ENCODE peak calls at places on chromosomes 2 and 18, in six cellular contexts. One of them, this sample, is unnamed.
A peak's percentile ranks its signal among the peaks of the same experiment; 100 is the strongest.

GRCh38 chr18:48302736-48303135 is 106.4 kb downstream of the ZBTB7C start:
- DNase-seq in left ventricle myocardium superior: no peak
- DNase-seq in NCI-H748 treated with DMSO at 0.1 percent for 48 hours: no peak
- DNase-seq in activated T-cell treated with anti-CD3 and anti-CD28 coated beads, Interleukin-2, amount 50 U/mL, for 1 hour: no peak
- DNase-seq in Caki2: no peak
- DNase-seq in cerebellar nuclear complex: no peak
- DNase-seq in this sample: no peak

GRCh38 chr2:38581193-38582147 is 21.3 kb downstream of the HNRNPLL start:
- DNase-seq in cerebellar nuclear complex: peak; percentile 35
- DNase-seq in left ventricle myocardium superior: peak; percentile 39
- DNase-seq in Caki2: peak; percentile 65
- DNase-seq in activated T-cell treated with anti-CD3 and anti-CD28 coated beads, Interleukin-2, amount 50 U/mL, for 1 hour: peak; percentile 42
- DNase-seq in NCI-H748 treated with DMSO at 0.1 percent for 48 hours: peak; percentile 43
- DNase-seq in this sample: peak; percentile 59

GRCh38 chr2:122323927-122324326 is 568.5 kb downstream of the TSN start:
- DNase-seq in NCI-H748 treated with DMSO at 0.1 percent for 48 hours: no peak
- DNase-seq in Caki2: no peak
- DNase-seq in activated T-cell treated with anti-CD3 and anti-CD28 coated beads, Interleukin-2, amount 50 U/mL, for 1 hour: no peak
- DNase-seq in cerebellar nuclear complex: no peak
- DNase-seq in left ventricle myocardium superior: no peak
- DNase-seq in this sample: no peak

GRCh38 chr2:109452318-109453305 is 161.2 kb downstream of the SEPTIN10 start:
- DNase-seq in Caki2: no peak
- DNase-seq in NCI-H748 treated with DMSO at 0.1 percent for 48 hours: no peak
- DNase-seq in left ventricle myocardium superior: no peak
- DNase-seq in activated T-cell treated with anti-CD3 and anti-CD28 coated beads, Interleukin-2, amount 50 U/mL, for 1 hour: no peak
- DNase-seq in cerebellar nuclear complex: no peak
- DNase-seq in this sample: no peak

GRCh38 chr2:215269397-215270117 is 42.3 kb upstream of the ATIC start:
- DNase-seq in activated T-cell treated with anti-CD3 and anti-CD28 coated beads, Interleukin-2, amount 50 U/mL, for 1 hour: peak; percentile 30
- DNase-seq in cerebellar nuclear complex: no peak
- DNase-seq in Caki2: peak; percentile 72
- DNase-seq in left ventricle myocardium superior: peak; percentile 56
- DNase-seq in NCI-H748 treated with DMSO at 0.1 percent for 48 hours: peak; percentile 34
- DNase-seq in this sample: peak; percentile 66

GRCh38 chr2:6325616-6326015 is 540.1 kb downstream of the CMPK2 start:
- DNase-seq in NCI-H748 treated with DMSO at 0.1 percent for 48 hours: no peak
- DNase-seq in cerebellar nuclear complex: no peak
- DNase-seq in activated T-cell treated with anti-CD3 and anti-CD28 coated beads, Interleukin-2, amount 50 U/mL, for 1 hour: no peak
- DNase-seq in Caki2: no peak
- DNase-seq in left ventricle myocardium superior: no peak
- DNase-seq in this sample: peak; percentile 92

GRCh38 chr18:46573156-46573555 is 83.9 kb downstream of the LOXHD1 start:
- DNase-seq in left ventricle myocardium superior: no peak
- DNase-seq in NCI-H748 treated with DMSO at 0.1 percent for 48 hours: no peak
- DNase-seq in cerebellar nuclear complex: no peak
- DNase-seq in Caki2: no peak
- DNase-seq in activated T-cell treated with anti-CD3 and anti-CD28 coated beads, Interleukin-2, amount 50 U/mL, for 1 hour: no peak
- DNase-seq in this sample: no peak

GRCh38 chr2:223580951-223581350 is 21.2 kb downstream of the SCG2 start:
- DNase-seq in cerebellar nuclear complex: no peak
- DNase-seq in Caki2: no peak
- DNase-seq in left ventricle myocardium superior: no peak
- DNase-seq in NCI-H748 treated with DMSO at 0.1 percent for 48 hours: no peak
- DNase-seq in activated T-cell treated with anti-CD3 and anti-CD28 coated beads, Interleukin-2, amount 50 U/mL, for 1 hour: no peak
- DNase-seq in this sample: peak; percentile 41

GRCh38 chr2:18404708-18405107 is 155.7 kb downstream of the RDH14 start:
- DNase-seq in cerebellar nuclear complex: no peak
- DNase-seq in left ventricle myocardium superior: no peak
- DNase-seq in NCI-H748 treated with DMSO at 0.1 percent for 48 hours: no peak
- DNase-seq in activated T-cell treated with anti-CD3 and anti-CD28 coated beads, Interleukin-2, amount 50 U/mL, for 1 hour: no peak
- DNase-seq in Caki2: no peak
- DNase-seq in this sample: peak; percentile 20

GRCh38 chr2:137999273-137999672 is 35.0 kb downstream of the HNMT start:
- DNase-seq in left ventricle myocardium superior: no peak
- DNase-seq in Caki2: no peak
- DNase-seq in activated T-cell treated with anti-CD3 and anti-CD28 coated beads, Interleukin-2, amount 50 U/mL, for 1 hour: no peak
- DNase-seq in cerebellar nuclear complex: no peak
- DNase-seq in NCI-H748 treated with DMSO at 0.1 percent for 48 hours: no peak
- DNase-seq in this sample: no peak

GRCh38 chr18:3250237-3251107 is 2.9 kb downstream of the MYL12A start:
- DNase-seq in NCI-H748 treated with DMSO at 0.1 percent for 48 hours: no peak
- DNase-seq in activated T-cell treated with anti-CD3 and anti-CD28 coated beads, Interleukin-2, amount 50 U/mL, for 1 hour: no peak
- DNase-seq in Caki2: peak; percentile 51
- DNase-seq in left ventricle myocardium superior: no peak
- DNase-seq in cerebellar nuclear complex: no peak
- DNase-seq in this sample: no peak

GRCh38 chr2:30757737-30758136 is 49.5 kb downstream of the CAPN13 start:
- DNase-seq in NCI-H748 treated with DMSO at 0.1 percent for 48 hours: no peak
- DNase-seq in Caki2: no peak
- DNase-seq in activated T-cell treated with anti-CD3 and anti-CD28 coated beads, Interleukin-2, amount 50 U/mL, for 1 hour: no peak
- DNase-seq in left ventricle myocardium superior: no peak
- DNase-seq in cerebellar nuclear complex: no peak
- DNase-seq in this sample: no peak